ENCODE peak calls at places on chromosomes 2 and 18, in ten cellular contexts. L, N, D, S, F, X, U, Q, T and B are unnamed samples.

GRCh38 chr18:77054606-77055428 is 77.8 kb downstream of the MBP start:
- DNase-seq in L (peak), N (no peak), D (peak), S (peak), F (peak), X (peak), U (peak), Q (peak), T (peak), B (peak)

GRCh38 chr18:10114727-10115463 is 201.1 kb downstream of the VAPA start:
- DNase-seq in L (no peak), N (no peak), D (no peak), S (no peak), F (no peak), X (no peak), U (no peak), Q (no peak), T (no peak), B (no peak)

GRCh38 chr2:173589604-173590277 is 235.1 kb downstream of the CDCA7 start:
- DNase-seq in L (no peak), N (peak), D (no peak), S (no peak), F (no peak), X (no peak), U (peak), Q (no peak), T (no peak), B (peak)

GRCh38 chr2:148244593-148245292 is 223.9 kb downstream of the MBD5 start:
- DNase-seq in L (no peak), N (no peak), D (no peak), S (peak), F (no peak), X (no peak), U (peak), Q (no peak), T (no peak), B (peak)

GRCh38 chr2:9282128-9282527 is 75.5 kb downstream of the ASAP2 start:
- DNase-seq in L (no peak), N (no peak), D (no peak), S (no peak), F (no peak), X (no peak), U (no peak), Q (no peak), T (no peak), B (no peak)

GRCh38 chr2:233803994-233804393 is 25.9 kb downstream of the MROH2A start:
- DNase-seq in L (no peak), N (no peak), D (no peak), S (no peak), F (no peak), X (no peak), U (no peak), Q (no peak), T (no peak), B (no peak)

GRCh38 chr2:86213699-86214502 is 14.6 kb downstream of the MRPL35 start:
- DNase-seq in L (no peak), N (no peak), D (no peak), S (no peak), F (no peak), X (no peak), U (no peak), Q (no peak), T (no peak), B (no peak)

GRCh38 chr2:222518570-222519381 is 94.4 kb downstream of the SGPP2 start:
- DNase-seq in L (peak), N (no peak), D (no peak), S (no peak), F (no peak), X (no peak), U (no peak), Q (no peak), T (no peak), B (peak)

GRCh38 chr2:27152796-27153464 is 4.1 kb downstream of the TCF23 start:
- DNase-seq in L (no peak), N (no peak), D (no peak), S (peak), F (no peak), X (no peak), U (peak), Q (no peak), T (no peak), B (peak)

GRCh38 chr2:120227111-120227991 is 4.2 kb upstream of the TMEM185B start:
- DNase-seq in L (no peak), N (no peak), D (no peak), S (no peak), F (peak), X (no peak), U (no peak), Q (peak), T (no peak), B (no peak)

GRCh38 chr2:19048593-19049264 is 309.7 kb downstream of the OSR1 start:
- DNase-seq in L (no peak), N (no peak), D (no peak), S (no peak), F (no peak), X (no peak), U (no peak), Q (no peak), T (no peak), B (peak)

GRCh38 chr2:1769703-1770422 is 25.5 kb upstream of the PXDN start:
- DNase-seq in L (peak), N (no peak), D (no peak), S (peak), F (peak), X (peak), U (peak), Q (peak), T (peak), B (peak)

GRCh38 chr2:234490239-234491074 is 6.4 kb downstream of the ARL4C start:
- DNase-seq in L (no peak), N (no peak), D (peak), S (no peak), F (no peak), X (no peak), U (no peak), Q (no peak), T (no peak), B (no peak)

GRCh38 chr2:147351789-147352188 is 493.0 kb upstream of the ACVR2A start:
- DNase-seq in L (no peak), N (no peak), D (no peak), S (no peak), F (no peak), X (no peak), U (no peak), Q (no peak), T (no peak), B (no peak)

GRCh38 chr2:7027961-7028655 is 110.9 kb downstream of the RNF144A start:
- DNase-seq in L (no peak), N (no peak), D (no peak), S (no peak), F (no peak), X (no peak), U (no peak), Q (no peak), T (no peak), B (no peak)

GRCh38 chr2:37283207-37283606 is 41.4 kb downstream of the PRKD3 start:
- DNase-seq in L (no peak), N (no peak), D (no peak), S (peak), F (no peak), X (no peak), U (peak), Q (no peak), T (no peak), B (peak)

GRCh38 chr2:155266579-155266978 is 568.1 kb downstream of the KCNJ3 start:
- DNase-seq in L (peak), N (no peak), D (no peak), S (no peak), F (no peak), X (no peak), U (no peak), Q (no peak), T (no peak), B (no peak)